ENCODE peak calls at places on chromosomes 13 and 19, in seven cellular contexts. Q, T, D, P, K, G and S are unnamed samples.

GRCh38 chr19:37817180-37817911 is 38.0 kb upstream of the ZNF573 start:
- DNase-seq in T (no peak), K (peak), Q (no peak), P (peak), D (peak), G (peak), S (no peak)

GRCh38 chr13:45367358-45367757 is 26.4 kb upstream of the TPT1 start:
- DNase-seq in G (peak), D (peak), K (no peak), P (no peak), T (no peak), Q (no peak), S (no peak)

GRCh38 chr13:63463782-63464610 is 2048.3 kb upstream of the PCDH20 start:
- DNase-seq in K (no peak), Q (no peak), G (no peak), P (no peak), D (no peak), T (no peak), S (no peak)

GRCh38 chr13:27857271-27857670 is 62.5 kb upstream of the PDX1 start:
- DNase-seq in T (no peak), Q (no peak), K (no peak), G (no peak), P (no peak), D (no peak), S (no peak)

GRCh38 chr13:42574435-42575311 is 721 bp downstream of the TNFSF11 start:
- DNase-seq in T (no peak), K (no peak), Q (no peak), G (no peak), P (no peak), D (no peak), S (no peak)

GRCh38 chr19:12720851-12721655 is 2.7 kb downstream of the TNPO2 start:
- DNase-seq in Q (no peak), T (no peak), G (peak), D (no peak), K (peak), P (no peak), S (no peak)

GRCh38 chr13:113596321-113597200 is 12.0 kb downstream of the TFDP1 start:
- DNase-seq in Q (no peak), P (no peak), D (no peak), G (no peak), K (no peak), T (no peak), S (peak)

GRCh38 chr13:97422118-97423054 is 11.6 kb upstream of the RAP2A start:
- DNase-seq in D (no peak), T (no peak), G (no peak), K (no peak), P (no peak), Q (no peak), S (no peak)

GRCh38 chr13:24220086-24220703 is 59.7 kb downstream of the SPATA13 start:
- DNase-seq in K (peak), G (no peak), D (no peak), Q (peak), P (peak), T (peak), S (no peak)

GRCh38 chr13:75486146-75486545 is 4.2 kb upstream of the TBC1D4 start:
- DNase-seq in D (no peak), Q (no peak), P (no peak), G (no peak), K (no peak), T (no peak), S (no peak)

GRCh38 chr13:87667686-87668085 is 3.5 kb upstream of the SLITRK5 start:
- DNase-seq in D (no peak), Q (no peak), G (no peak), K (no peak), P (no peak), T (no peak), S (no peak)

GRCh38 chr13:53405616-53406015 is 377.0 kb downstream of the OLFM4 start:
- DNase-seq in Q (no peak), K (no peak), T (no peak), G (no peak), D (no peak), P (no peak), S (no peak)

GRCh38 chr19:6828698-6829633 is 56.5 kb downstream of the VAV1 start:
- DNase-seq in G (no peak), K (no peak), D (peak), T (no peak), P (no peak), Q (peak), S (no peak)

GRCh38 chr13:70795484-70795883 is 687.2 kb upstream of the KLHL1 start:
- DNase-seq in Q (no peak), G (no peak), P (no peak), D (no peak), K (no peak), T (no peak), S (no peak)